ENCODE peak calls at places on chromosome 9, in four cellular contexts. A, S, Q and W are unnamed samples.

GRCh38 chr9:134881313-134881670 is 682 bp downstream of the FCN2 start:
- DNase-seq in Q (no peak), S (no peak), A (no peak), W (no peak)

GRCh38 chr9:34507556-34507955 is 15.2 kb downstream of the ENHO start:
- DNase-seq in A (no peak), S (no peak), Q (no peak), W (no peak)

GRCh38 chr9:18346761-18347160 is 127.2 kb upstream of the ADAMTSL1 start:
- DNase-seq in Q (no peak), S (no peak), A (no peak), W (no peak)

GRCh38 chr9:94800424-94801117 is 74.1 kb downstream of the AOPEP start:
- DNase-seq in Q (no peak), A (no peak), S (no peak), W (no peak)

GRCh38 chr9:22416692-22417060 is 29.9 kb upstream of the DMRTA1 start:
- DNase-seq in A (no peak), Q (no peak), S (no peak), W (peak; percentile 3)

GRCh38 chr9:26975728-26976707 is 19.8 kb downstream of the IFT74 start:
- DNase-seq in S (peak; percentile 32), Q (no peak), A (no peak), W (no peak)

GRCh38 chr9:138117836-138118235 is 240.3 kb downstream of the CACNA1B start:
- DNase-seq in A (no peak), Q (no peak), S (no peak), W (no peak)

GRCh38 chr9:112348257-112348992 is 15.0 kb upstream of the PTBP3 start:
- DNase-seq in Q (peak; percentile 83), S (peak; percentile 49), A (no peak), W (no peak)

GRCh38 chr9:21747171-21747570 is 55.3 kb upstream of the MTAP start:
- DNase-seq in Q (no peak), A (no peak), S (no peak), W (peak; percentile 3)

GRCh38 chr9:112848316-112849151 is 42.1 kb downstream of the SLC46A2 start:
- DNase-seq in A (no peak), Q (no peak), S (no peak), W (no peak)

GRCh38 chr9:4495537-4495936 is 5.3 kb downstream of the SLC1A1 start:
- DNase-seq in S (no peak), A (no peak), Q (no peak), W (no peak)

GRCh38 chr9:120348951-120349429 is 231.0 kb downstream of the CDK5RAP2 start:
- DNase-seq in A (peak; percentile 57), S (peak; percentile 44), Q (no peak), W (no peak)